ENCODE peak calls at places on chromosome 10, in ten cellular contexts. One of them, this sample, is unnamed.

GRCh38 chr10:77835669-77836086 is 90.9 kb downstream of the DLG5 start:
- DNase-seq in MM.1S: no peak
- DNase-seq in HEK293T: no peak
- DNase-seq in right cardiac atrium: peak; percentile 80
- DNase-seq in T follicular helper cell: no peak
- DNase-seq in amniotic stem cell: no peak
- DNase-seq in SW 1271: no peak
- DNase-seq in AG04450: no peak
- DNase-seq in fibroblast of lung: peak; percentile 35
- DNase-seq in KBM-7: no peak
- DNase-seq in this sample: no peak

GRCh38 chr10:43199684-43200537 is 61.7 kb downstream of the CSGALNACT2 start:
- DNase-seq in fibroblast of lung: no peak
- DNase-seq in KBM-7: no peak
- DNase-seq in T follicular helper cell: no peak
- DNase-seq in AG04450: no peak
- DNase-seq in right cardiac atrium: no peak
- DNase-seq in amniotic stem cell: no peak
- DNase-seq in SW 1271: no peak
- DNase-seq in MM.1S: no peak
- DNase-seq in HEK293T: no peak
- DNase-seq in this sample: no peak

GRCh38 chr10:47318706-47319105 is 3.5 kb upstream of the GDF2 start:
- DNase-seq in SW 1271: no peak
- DNase-seq in MM.1S: no peak
- DNase-seq in amniotic stem cell: no peak
- DNase-seq in HEK293T: peak; percentile 33
- DNase-seq in right cardiac atrium: no peak
- DNase-seq in AG04450: no peak
- DNase-seq in T follicular helper cell: no peak
- DNase-seq in fibroblast of lung: no peak
- DNase-seq in KBM-7: no peak
- DNase-seq in this sample: no peak

GRCh38 chr10:132446661-132447445 is 49.9 kb downstream of the PWWP2B start:
- DNase-seq in fibroblast of lung: peak; percentile 33
- DNase-seq in SW 1271: peak; percentile 9
- DNase-seq in HEK293T: no peak
- DNase-seq in KBM-7: peak; percentile 86
- DNase-seq in amniotic stem cell: no peak
- DNase-seq in T follicular helper cell: peak; percentile 50
- DNase-seq in MM.1S: peak; percentile 33
- DNase-seq in right cardiac atrium: peak; percentile 80
- DNase-seq in AG04450: no peak
- DNase-seq in this sample: no peak

GRCh38 chr10:95177429-95177828 is 16.6 kb upstream of the ACSM6 start:
- DNase-seq in MM.1S: no peak
- DNase-seq in AG04450: no peak
- DNase-seq in HEK293T: no peak
- DNase-seq in KBM-7: no peak
- DNase-seq in fibroblast of lung: no peak
- DNase-seq in SW 1271: no peak
- DNase-seq in right cardiac atrium: no peak
- DNase-seq in amniotic stem cell: no peak
- DNase-seq in T follicular helper cell: no peak
- DNase-seq in this sample: no peak

GRCh38 chr10:111356571-111356970 is 279.7 kb downstream of the ADRA2A start:
- DNase-seq in right cardiac atrium: no peak
- DNase-seq in KBM-7: peak; percentile 5
- DNase-seq in fibroblast of lung: no peak
- DNase-seq in SW 1271: no peak
- DNase-seq in MM.1S: no peak
- DNase-seq in T follicular helper cell: no peak
- DNase-seq in amniotic stem cell: no peak
- DNase-seq in AG04450: no peak
- DNase-seq in HEK293T: no peak
- DNase-seq in this sample: no peak

GRCh38 chr10:114810926-114811325 is 10.7 kb upstream of the FHIP2A start:
- DNase-seq in SW 1271: no peak
- DNase-seq in MM.1S: peak; percentile 83
- DNase-seq in amniotic stem cell: no peak
- DNase-seq in T follicular helper cell: no peak
- DNase-seq in HEK293T: no peak
- DNase-seq in fibroblast of lung: no peak
- DNase-seq in AG04450: no peak
- DNase-seq in KBM-7: no peak
- DNase-seq in right cardiac atrium: no peak
- DNase-seq in this sample: no peak

GRCh38 chr10:93751832-93752231 is 5.9 kb upstream of the LGI1 start:
- DNase-seq in amniotic stem cell: no peak
- DNase-seq in fibroblast of lung: peak; percentile 23
- DNase-seq in right cardiac atrium: no peak
- DNase-seq in SW 1271: peak; percentile 20
- DNase-seq in AG04450: no peak
- DNase-seq in KBM-7: no peak
- DNase-seq in MM.1S: no peak
- DNase-seq in HEK293T: peak; percentile 76
- DNase-seq in T follicular helper cell: peak; percentile 2
- DNase-seq in this sample: no peak

GRCh38 chr10:15351099-15351820 is 19.8 kb downstream of the FAM171A1 start:
- DNase-seq in right cardiac atrium: no peak
- DNase-seq in T follicular helper cell: no peak
- DNase-seq in AG04450: no peak
- DNase-seq in SW 1271: no peak
- DNase-seq in HEK293T: no peak
- DNase-seq in MM.1S: no peak
- DNase-seq in KBM-7: no peak
- DNase-seq in fibroblast of lung: no peak
- DNase-seq in amniotic stem cell: no peak
- DNase-seq in this sample: no peak

GRCh38 chr10:57807906-57808305 is 459.8 kb downstream of the IPMK start:
- DNase-seq in amniotic stem cell: no peak
- DNase-seq in T follicular helper cell: no peak
- DNase-seq in SW 1271: no peak
- DNase-seq in right cardiac atrium: no peak
- DNase-seq in fibroblast of lung: no peak
- DNase-seq in MM.1S: no peak
- DNase-seq in KBM-7: no peak
- DNase-seq in AG04450: no peak
- DNase-seq in HEK293T: no peak
- DNase-seq in this sample: no peak